ENCODE peak calls at places on chromosomes 12 and 14, in seven cellular contexts. One of them, this sample, is unnamed.

GRCh38 chr12:88952543-88952942 is 372.3 kb upstream of the KITLG start:
- DNase-seq in HepG2: peak; percentile 15
- DNase-seq in HCT116: peak; percentile 65
- DNase-seq in H1: no peak
- DNase-seq in K562: no peak
- DNase-seq in SK-N-SH: no peak
- DNase-seq in GM12878: no peak
- DNase-seq in this sample: no peak

GRCh38 chr14:97143456-97143855 is 346.3 kb downstream of the VRK1 start:
- DNase-seq in HepG2: no peak
- DNase-seq in HCT116: no peak
- DNase-seq in H1: no peak
- DNase-seq in K562: no peak
- DNase-seq in SK-N-SH: no peak
- DNase-seq in GM12878: no peak
- DNase-seq in this sample: no peak

GRCh38 chr14:101412741-101413140 is 148.6 kb upstream of the DIO3 start:
- DNase-seq in HepG2: peak; percentile 86
- DNase-seq in HCT116: peak; percentile 15
- DNase-seq in H1: no peak
- DNase-seq in K562: no peak
- DNase-seq in SK-N-SH: no peak
- DNase-seq in GM12878: no peak
- DNase-seq in this sample: no peak

GRCh38 chr12:118537481-118537917 is 161.1 kb downstream of the SUDS3 start:
- DNase-seq in HepG2: no peak
- DNase-seq in HCT116: no peak
- DNase-seq in H1: no peak
- DNase-seq in K562: no peak
- DNase-seq in SK-N-SH: no peak
- DNase-seq in GM12878: no peak
- DNase-seq in this sample: no peak

GRCh38 chr14:100783630-100784321 is 42.1 kb upstream of the MEG3 start:
- DNase-seq in HepG2: no peak
- DNase-seq in HCT116: no peak
- DNase-seq in H1: no peak
- DNase-seq in K562: no peak
- DNase-seq in SK-N-SH: peak; percentile 84
- DNase-seq in GM12878: no peak
- DNase-seq in this sample: no peak

GRCh38 chr14:25908707-25909106 is 689.1 kb downstream of the NOVA1 start:
- DNase-seq in HepG2: no peak
- DNase-seq in HCT116: no peak
- DNase-seq in H1: no peak
- DNase-seq in K562: no peak
- DNase-seq in SK-N-SH: no peak
- DNase-seq in GM12878: no peak
- DNase-seq in this sample: no peak

GRCh38 chr14:53412819-53413664 is 259.9 kb upstream of the DDHD1 start:
- DNase-seq in HepG2: peak; percentile 30
- DNase-seq in HCT116: no peak
- DNase-seq in H1: no peak
- DNase-seq in K562: no peak
- DNase-seq in SK-N-SH: peak; percentile 5
- DNase-seq in GM12878: no peak
- DNase-seq in this sample: peak; percentile 51

GRCh38 chr12:45402288-45402687 is 186.4 kb downstream of the ANO6 start:
- DNase-seq in HepG2: no peak
- DNase-seq in HCT116: no peak
- DNase-seq in H1: no peak
- DNase-seq in K562: no peak
- DNase-seq in SK-N-SH: no peak
- DNase-seq in GM12878: no peak
- DNase-seq in this sample: no peak

GRCh38 chr14:59346796-59347510 is 118.2 kb downstream of the GPR135 start:
- DNase-seq in HepG2: no peak
- DNase-seq in HCT116: no peak
- DNase-seq in H1: no peak
- DNase-seq in K562: no peak
- DNase-seq in SK-N-SH: no peak
- DNase-seq in GM12878: no peak
- DNase-seq in this sample: no peak

GRCh38 chr12:107660230-107660629 is 25.4 kb upstream of the PWP1 start:
- DNase-seq in HepG2: no peak
- DNase-seq in HCT116: no peak
- DNase-seq in H1: no peak
- DNase-seq in K562: peak; percentile 24
- DNase-seq in SK-N-SH: no peak
- DNase-seq in GM12878: no peak
- DNase-seq in this sample: no peak

GRCh38 chr12:64600164-64600561 is 10.1 kb upstream of the RASSF3 start:
- DNase-seq in HepG2: no peak
- DNase-seq in HCT116: no peak
- DNase-seq in H1: no peak
- DNase-seq in K562: no peak
- DNase-seq in SK-N-SH: no peak
- DNase-seq in GM12878: no peak
- DNase-seq in this sample: peak; percentile 48

GRCh38 chr14:49220492-49220891 is 365.7 kb downstream of the RPS29 start:
- DNase-seq in HepG2: no peak
- DNase-seq in HCT116: no peak
- DNase-seq in H1: no peak
- DNase-seq in K562: no peak
- DNase-seq in SK-N-SH: no peak
- DNase-seq in GM12878: no peak
- DNase-seq in this sample: no peak

GRCh38 chr14:20548414-20549158 is 12.3 kb downstream of the RNASE9 start:
- DNase-seq in HepG2: no peak
- DNase-seq in HCT116: no peak
- DNase-seq in H1: no peak
- DNase-seq in K562: peak; percentile 33
- DNase-seq in SK-N-SH: no peak
- DNase-seq in GM12878: no peak
- DNase-seq in this sample: no peak

GRCh38 chr14:102344485-102344884 is 18.2 kb downstream of the CINP start:
- DNase-seq in HepG2: no peak
- DNase-seq in HCT116: no peak
- DNase-seq in H1: no peak
- DNase-seq in K562: no peak
- DNase-seq in SK-N-SH: no peak
- DNase-seq in GM12878: no peak
- DNase-seq in this sample: no peak

GRCh38 chr14:76644875-76645518 is 116.3 kb upstream of the VASH1 start:
- DNase-seq in HepG2: peak; percentile 30
- DNase-seq in HCT116: peak; percentile 27
- DNase-seq in H1: peak; percentile 82
- DNase-seq in K562: peak; percentile 42
- DNase-seq in SK-N-SH: peak; percentile 74
- DNase-seq in GM12878: no peak
- DNase-seq in this sample: peak; percentile 66

GRCh38 chr12:112881602-112882001 is 25.2 kb upstream of the OAS1 start:
- DNase-seq in HepG2: no peak
- DNase-seq in HCT116: no peak
- DNase-seq in H1: no peak
- DNase-seq in K562: no peak
- DNase-seq in SK-N-SH: no peak
- DNase-seq in GM12878: no peak
- DNase-seq in this sample: no peak

GRCh38 chr12:124428136-124428791 is 133.4 kb downstream of the RFLNA start:
- DNase-seq in HepG2: no peak
- DNase-seq in HCT116: no peak
- DNase-seq in H1: no peak
- DNase-seq in K562: no peak
- DNase-seq in SK-N-SH: peak; percentile 91
- DNase-seq in GM12878: no peak
- DNase-seq in this sample: no peak

DNA sequence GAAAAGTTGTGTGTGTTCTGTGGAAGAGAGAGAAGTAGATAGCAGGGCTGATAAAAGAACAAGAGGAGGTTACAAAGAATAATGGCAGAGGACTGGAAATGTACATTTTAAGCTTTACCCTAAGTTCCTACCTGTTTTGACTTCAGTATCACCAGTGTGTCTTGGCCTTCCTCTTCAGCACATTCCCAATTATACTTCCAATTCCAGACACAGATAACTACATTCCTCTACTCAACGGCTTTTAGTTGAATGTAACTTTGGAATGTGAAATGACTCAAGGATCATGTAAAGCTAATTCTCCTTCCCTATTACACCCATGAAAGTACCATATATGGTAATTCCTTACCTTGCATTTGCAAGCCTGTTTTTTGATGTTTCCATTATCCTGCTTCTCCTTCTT is 5.0 kb downstream of the MGST1 start:
- DNase-seq in HepG2: no peak
- DNase-seq in HCT116: no peak
- DNase-seq in H1: no peak
- DNase-seq in K562: no peak
- DNase-seq in SK-N-SH: no peak
- DNase-seq in GM12878: no peak
- DNase-seq in this sample: no peak
- TF ChIP-seq JUND in HepG2: no peak
- TF ChIP-seq JUND in HCT116: no peak
- TF ChIP-seq JUND in H1: no peak
- TF ChIP-seq JUND in K562: no peak
- TF ChIP-seq JUND in SK-N-SH: no peak
- TF ChIP-seq JUND in GM12878: no peak
- TF ChIP-seq JUND in this sample: no peak

GRCh38 chr12:18971932-18972331 is 157.6 kb upstream of the PLEKHA5 start:
- DNase-seq in HepG2: no peak
- DNase-seq in HCT116: no peak
- DNase-seq in H1: no peak
- DNase-seq in K562: no peak
- DNase-seq in SK-N-SH: no peak
- DNase-seq in GM12878: no peak
- DNase-seq in this sample: no peak

GRCh38 chr12:18966927-18967326 is 162.6 kb upstream of the PLEKHA5 start:
- DNase-seq in HepG2: no peak
- DNase-seq in HCT116: no peak
- DNase-seq in H1: no peak
- DNase-seq in K562: no peak
- DNase-seq in SK-N-SH: no peak
- DNase-seq in GM12878: no peak
- DNase-seq in this sample: no peak

GRCh38 chr12:18967814-18968213 is 161.7 kb upstream of the PLEKHA5 start:
- DNase-seq in HepG2: no peak
- DNase-seq in HCT116: no peak
- DNase-seq in H1: no peak
- DNase-seq in K562: no peak
- DNase-seq in SK-N-SH: no peak
- DNase-seq in GM12878: no peak
- DNase-seq in this sample: no peak

GRCh38 chr12:18969512-18969911 is 160.0 kb upstream of the PLEKHA5 start:
- DNase-seq in HepG2: no peak
- DNase-seq in HCT116: no peak
- DNase-seq in H1: no peak
- DNase-seq in K562: no peak
- DNase-seq in SK-N-SH: no peak
- DNase-seq in GM12878: no peak
- DNase-seq in this sample: no peak

DNA sequence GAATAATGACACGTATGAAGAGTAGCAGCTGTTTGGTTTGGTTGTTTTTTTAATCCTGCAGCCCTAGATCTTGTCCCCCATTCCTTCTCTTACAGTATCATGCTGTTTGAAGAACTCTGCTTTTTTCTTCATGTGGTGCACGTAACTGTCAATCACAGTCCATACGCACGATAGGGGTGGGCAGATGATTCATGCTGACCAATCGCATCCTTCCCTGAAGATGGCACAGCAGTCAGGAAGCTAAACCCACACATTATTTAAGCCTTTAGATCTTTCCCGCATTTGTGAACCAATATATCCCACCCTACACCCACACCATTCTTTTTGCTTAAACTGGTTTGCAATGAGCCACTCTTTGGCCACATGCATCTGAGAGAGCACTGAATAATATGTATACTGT is 158.9 kb upstream of the PLEKHA5 start:
- DNase-seq in HepG2: no peak
- DNase-seq in HCT116: no peak
- DNase-seq in H1: no peak
- DNase-seq in K562: no peak
- DNase-seq in SK-N-SH: no peak
- DNase-seq in GM12878: no peak
- DNase-seq in this sample: peak; percentile 12
- TF ChIP-seq JUND in HepG2: no peak
- TF ChIP-seq JUND in HCT116: no peak
- TF ChIP-seq JUND in H1: no peak
- TF ChIP-seq JUND in K562: no peak
- TF ChIP-seq JUND in SK-N-SH: no peak
- TF ChIP-seq JUND in GM12878: no peak
- TF ChIP-seq JUND in this sample: no peak

DNA sequence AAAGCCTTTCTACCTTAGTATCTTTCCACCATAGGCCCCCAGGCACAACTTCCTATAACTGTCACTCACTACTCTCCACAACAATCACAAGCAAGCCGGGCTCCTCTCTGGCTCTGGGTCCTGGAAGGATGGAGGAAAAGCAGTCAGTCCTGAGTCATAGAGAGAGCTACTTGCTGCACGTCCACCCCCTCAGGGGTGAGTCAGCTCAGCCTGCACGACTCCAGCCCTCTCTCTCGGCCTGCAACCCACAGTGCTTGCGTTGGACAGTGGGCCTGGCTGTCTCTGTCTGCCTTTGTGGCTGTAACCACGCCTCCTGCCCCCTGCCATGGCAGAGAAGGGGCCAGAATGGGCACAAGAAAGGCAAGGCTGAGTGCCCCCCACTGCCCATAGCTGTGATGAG is 154.1 kb upstream of the FKBP4 start:
- DNase-seq in HepG2: no peak
- DNase-seq in HCT116: peak; percentile 81
- DNase-seq in H1: no peak
- DNase-seq in K562: peak; percentile 41
- DNase-seq in SK-N-SH: no peak
- DNase-seq in GM12878: no peak
- DNase-seq in this sample: no peak
- TF ChIP-seq JUND in HepG2: no peak
- TF ChIP-seq JUND in HCT116: peak; percentile 78
- TF ChIP-seq JUND in H1: no peak
- TF ChIP-seq JUND in K562: no peak
- TF ChIP-seq JUND in SK-N-SH: peak; percentile 88
- TF ChIP-seq JUND in GM12878: no peak
- TF ChIP-seq JUND in this sample: no peak

DNA sequence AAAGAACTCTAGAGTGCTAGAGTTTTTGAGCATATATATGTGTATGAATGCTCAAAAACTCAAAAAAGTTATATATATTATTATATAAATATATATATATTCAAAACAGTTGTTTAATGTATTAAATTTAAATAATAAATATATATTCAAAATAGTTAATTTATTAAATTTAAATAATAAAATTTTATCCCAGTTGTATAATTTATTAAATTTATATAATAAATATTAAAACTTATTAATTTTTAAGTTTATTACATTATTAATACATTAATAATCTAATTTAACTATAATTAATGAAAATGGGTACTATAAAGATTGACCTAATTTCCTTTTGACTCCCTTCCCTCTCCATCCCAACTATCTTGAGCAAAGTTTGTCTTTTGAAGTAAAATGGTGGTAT is 97.8 kb downstream of the RERG start:
- DNase-seq in HepG2: no peak
- DNase-seq in HCT116: no peak
- DNase-seq in H1: no peak
- DNase-seq in K562: no peak
- DNase-seq in SK-N-SH: no peak
- DNase-seq in GM12878: no peak
- DNase-seq in this sample: no peak
- TF ChIP-seq JUND in HepG2: no peak
- TF ChIP-seq JUND in HCT116: no peak
- TF ChIP-seq JUND in H1: no peak
- TF ChIP-seq JUND in K562: no peak
- TF ChIP-seq JUND in SK-N-SH: no peak
- TF ChIP-seq JUND in GM12878: no peak
- TF ChIP-seq JUND in this sample: no peak

This sample was measured in T47D.